ENCODE peak calls at places on chromosomes 1 and 21, in five cellular contexts. P, Y, U, C and R are unnamed samples.

GRCh38 chr21:39088831-39089380 is 94.3 kb downstream of the PSMG1 start:
- DNase-seq in C (no peak), P (peak), Y (no peak), U (no peak), R (no peak)

GRCh38 chr1:97145321-97145956 is 423.9 kb downstream of the PTBP2 start:
- DNase-seq in C (no peak), U (no peak), P (no peak), Y (no peak), R (no peak)

GRCh38 chr1:150642296-150642695 is 12.9 kb upstream of the ENSA start:
- DNase-seq in Y (no peak), U (no peak), P (no peak), C (no peak), R (no peak)

GRCh38 chr1:42146127-42146915 is 6.9 kb upstream of the GUCA2B start:
- DNase-seq in P (no peak), C (no peak), Y (no peak), U (no peak), R (no peak)

GRCh38 chr21:15301014-15301413 is 236.2 kb upstream of the NRIP1 start:
- DNase-seq in P (no peak), U (no peak), C (no peak), Y (peak), R (peak)

GRCh38 chr1:231937013-231937754 is 310.6 kb downstream of the DISC1 start:
- DNase-seq in U (peak), Y (no peak), C (no peak), P (peak), R (no peak)

GRCh38 chr1:19443321-19443720 is 42.0 kb downstream of the CAPZB start:
- DNase-seq in U (no peak), P (no peak), C (no peak), Y (no peak), R (no peak)

GRCh38 chr21:15094706-15095105 is 29.9 kb upstream of the NRIP1 start:
- DNase-seq in P (no peak), Y (no peak), C (no peak), U (no peak), R (no peak)

GRCh38 chr1:200653022-200653462 is 16.7 kb downstream of the DDX59 start:
- DNase-seq in U (no peak), C (no peak), P (no peak), Y (no peak), R (no peak)

GRCh38 chr1:1285618-1286311 is 5.5 kb downstream of the SCNN1D start:
- DNase-seq in U (no peak), Y (no peak), C (no peak), P (no peak), R (no peak)

GRCh38 chr1:224377676-224378006 is 21.0 kb downstream of the CNIH4 start:
- DNase-seq in P (peak), U (peak), Y (peak), C (no peak), R (no peak)

GRCh38 chr21:31279214-31279613 is 64.8 kb downstream of the TIAM1 start:
- DNase-seq in U (no peak), C (no peak), P (no peak), Y (no peak), R (no peak)

GRCh38 chr1:35810096-35810860 is 2.5 kb downstream of the AGO4 start:
- DNase-seq in P (peak), Y (no peak), C (no peak), U (peak), R (no peak)

GRCh38 chr1:41341756-41342562 is 19.3 kb upstream of the FOXO6 start:
- DNase-seq in U (peak), C (no peak), P (peak), Y (no peak), R (no peak)

GRCh38 chr1:215957692-215958091 is 390.6 kb downstream of the KCTD3 start:
- DNase-seq in Y (no peak), C (no peak), U (peak), P (no peak), R (no peak)

GRCh38 chr1:69513621-69514020 is 54.1 kb upstream of the LRRC7 start:
- DNase-seq in Y (no peak), C (no peak), P (peak), U (no peak), R (no peak)

GRCh38 chr1:201403359-201403758 is 4.2 kb upstream of the LAD1 start:
- DNase-seq in U (no peak), C (no peak), P (no peak), Y (no peak), R (no peak)

GRCh38 chr1:26597629-26598039 is 68.1 kb downstream of the RPS6KA1 start:
- DNase-seq in Y (peak), U (peak), C (peak), P (peak), R (peak)

GRCh38 chr1:91325456-91325855 is 79.2 kb downstream of the HFM1 start:
- DNase-seq in P (no peak), C (no peak), Y (no peak), U (no peak), R (no peak)

GRCh38 chr1:16224472-16224871 is 12.0 kb upstream of the ARHGEF19 start:
- DNase-seq in C (no peak), P (no peak), U (no peak), Y (no peak), R (no peak)

GRCh38 chr1:62407398-62408009 is 29.3 kb upstream of the USP1 start:
- DNase-seq in P (peak), Y (peak), U (peak), C (peak), R (peak)

GRCh38 chr1:27353166-27353565 is 11.3 kb downstream of the SYTL1 start:
- DNase-seq in P (no peak), U (no peak), Y (no peak), C (no peak), R (no peak)

GRCh38 chr1:2596530-2597333 is 10.2 kb downstream of the PRXL2B start:
- DNase-seq in U (no peak), P (no peak), Y (no peak), C (no peak), R (no peak)

GRCh38 chr1:29629401-29629800 is 393.1 kb downstream of the PTPRU start:
- DNase-seq in P (no peak), Y (no peak), U (no peak), C (no peak), R (no peak)

GRCh38 chr1:22751124-22751531 is 40.5 kb downstream of the EPHB2 start:
- DNase-seq in C (no peak), Y (no peak), P (peak), U (no peak), R (peak)

GRCh38 chr21:27525780-27526179 is 558.9 kb upstream of the ADAMTS5 start:
- DNase-seq in P (no peak), U (no peak), C (no peak), Y (no peak), R (no peak)

GRCh38 chr1:218380125-218380977 is 35.2 kb downstream of the TGFB2 start:
- DNase-seq in Y (no peak), C (no peak), U (peak), P (peak), R (no peak)

GRCh38 chr21:36330904-36331303 is 10.9 kb downstream of the MORC3 start:
- DNase-seq in U (peak), Y (peak), P (peak), C (peak), R (peak)

GRCh38 chr1:34590211-34590623 is 164.6 kb upstream of the GJB5 start:
- DNase-seq in Y (no peak), C (peak), U (peak), P (peak), R (peak)

GRCh38 chr1:94067196-94067595 is 53.8 kb downstream of the ABCA4 start:
- DNase-seq in C (no peak), U (no peak), P (peak), Y (no peak), R (no peak)

GRCh38 chr21:35203093-35204021 is 154.3 kb upstream of the RUNX1 start:
- DNase-seq in Y (no peak), P (peak), U (peak), C (no peak), R (no peak)

GRCh38 chr1:223848536-223848935 is 2.8 kb upstream of the TP53BP2 start:
- DNase-seq in Y (no peak), U (no peak), C (no peak), P (no peak), R (no peak)

GRCh38 chr1:200641175-200641489 is 20.6 kb upstream of the KIF14 start:
- DNase-seq in P (peak), U (no peak), C (no peak), Y (no peak), R (no peak)

GRCh38 chr1:3652538-3653285 is 396 bp downstream of the TP73 start:
- DNase-seq in U (no peak), Y (no peak), P (no peak), C (peak), R (peak)

GRCh38 chr1:2322065-2322571 is 69.2 kb downstream of the MORN1 start:
- DNase-seq in Y (no peak), U (peak), C (no peak), P (no peak), R (peak)

GRCh38 chr1:151047925-151048644 is 534 bp downstream of the C1orf56 start:
- DNase-seq in P (peak), C (no peak), Y (peak), U (peak), R (peak)

GRCh38 chr1:48530727-48531351 is 58.8 kb upstream of the SPATA6 start:
- DNase-seq in C (peak), P (peak), U (peak), Y (peak), R (peak)

GRCh38 chr1:64246294-64246917 is 43.0 kb downstream of the UBE2U start:
- DNase-seq in U (peak), P (peak), C (no peak), Y (peak), R (peak)

GRCh38 chr1:227897704-227898438 is 49.9 kb downstream of the WNT9A start:
- DNase-seq in C (no peak), P (no peak), U (no peak), Y (no peak), R (no peak)

GRCh38 chr1:225467193-225468020 is 39.6 kb upstream of the LBR start:
- DNase-seq in U (no peak), P (no peak), Y (peak), C (no peak), R (no peak)
- TF ChIP-seq EZH2phosphoT487 in U (no peak), P (no peak), Y (no peak), C (no peak), R (no peak)

GRCh38 chr1:6961905-6962304 is 176.7 kb downstream of the CAMTA1 start:
- DNase-seq in C (no peak), Y (peak), P (no peak), U (no peak), R (peak)

GRCh38 chr1:6965062-6965913 is 180.0 kb downstream of the CAMTA1 start:
- DNase-seq in P (peak), Y (no peak), C (no peak), U (no peak), R (no peak)

GRCh38 chr1:6961289-6961688 is 176.0 kb downstream of the CAMTA1 start:
- DNase-seq in Y (no peak), P (no peak), C (no peak), U (no peak), R (no peak)

GRCh38 chr1:6962390-6962955 is 177.2 kb downstream of the CAMTA1 start:
- DNase-seq in C (peak), Y (peak), P (no peak), U (peak), R (peak)

GRCh38 chr1:6962956-6963915 is 178.0 kb downstream of the CAMTA1 start:
- DNase-seq in C (peak), Y (peak), U (peak), P (peak), R (peak)
- TF ChIP-seq CTCF in C (no peak), Y (peak), U (peak), P (no peak), R (peak)

GRCh38 chr1:205355054-205355453 is 1.7 kb downstream of the KLHDC8A start:
- DNase-seq in C (no peak), P (peak), Y (no peak), U (no peak), R (no peak)
- TF ChIP-seq EZH2phosphoT487 in C (no peak), P (no peak), Y (no peak), U (no peak), R (no peak)

GRCh38 chr1:53951697-53952096 is 5.5 kb downstream of the LRRC42 start:
- DNase-seq in U (no peak), Y (no peak), P (no peak), C (no peak), R (no peak)

GRCh38 chr1:53948291-53948690 is 2.1 kb downstream of the LRRC42 start:
- DNase-seq in P (no peak), Y (no peak), C (no peak), U (no peak), R (no peak)

GRCh38 chr1:53947172-53947835 is 1.2 kb downstream of the LRRC42 start:
- DNase-seq in Y (no peak), U (no peak), C (no peak), P (no peak), R (no peak)

GRCh38 chr1:53949651-53950050 is 3.5 kb downstream of the LRRC42 start:
- DNase-seq in C (no peak), Y (no peak), P (no peak), U (no peak), R (peak)

DNA sequence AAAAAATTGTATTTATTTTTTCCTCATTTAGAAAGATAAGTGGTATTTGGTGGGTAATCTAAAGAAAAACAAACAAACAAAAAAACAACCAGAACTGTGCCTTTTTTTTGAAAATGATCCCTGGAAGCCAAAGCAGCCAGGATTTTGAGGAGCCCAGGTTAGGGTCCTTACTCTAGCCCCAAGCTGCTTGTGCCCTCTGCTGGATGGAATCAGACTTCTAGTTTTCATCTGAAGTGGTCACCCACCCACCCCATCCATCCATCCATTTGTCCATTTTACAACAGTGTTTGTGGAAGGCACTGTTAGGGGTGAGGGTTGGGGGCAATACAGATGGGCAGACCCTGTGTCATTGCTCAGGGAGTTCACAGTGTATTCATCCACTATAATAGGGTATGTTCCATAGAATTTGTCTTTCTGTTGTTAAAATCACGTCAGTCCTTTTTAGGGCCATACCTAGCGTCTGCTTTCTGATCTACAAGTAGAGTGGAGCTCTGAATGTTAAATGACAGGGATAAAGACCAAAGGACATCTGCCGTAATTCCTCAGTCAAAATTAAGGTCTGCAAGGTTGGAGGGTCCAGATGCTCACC is 3.0 kb downstream of the LRRC42 start:
- DNase-seq in Y (peak), P (peak), C (no peak), U (peak), R (peak)
- TF ChIP-seq CTCF in Y (peak), P (peak), C (peak), U (peak), R (peak)

DNA sequence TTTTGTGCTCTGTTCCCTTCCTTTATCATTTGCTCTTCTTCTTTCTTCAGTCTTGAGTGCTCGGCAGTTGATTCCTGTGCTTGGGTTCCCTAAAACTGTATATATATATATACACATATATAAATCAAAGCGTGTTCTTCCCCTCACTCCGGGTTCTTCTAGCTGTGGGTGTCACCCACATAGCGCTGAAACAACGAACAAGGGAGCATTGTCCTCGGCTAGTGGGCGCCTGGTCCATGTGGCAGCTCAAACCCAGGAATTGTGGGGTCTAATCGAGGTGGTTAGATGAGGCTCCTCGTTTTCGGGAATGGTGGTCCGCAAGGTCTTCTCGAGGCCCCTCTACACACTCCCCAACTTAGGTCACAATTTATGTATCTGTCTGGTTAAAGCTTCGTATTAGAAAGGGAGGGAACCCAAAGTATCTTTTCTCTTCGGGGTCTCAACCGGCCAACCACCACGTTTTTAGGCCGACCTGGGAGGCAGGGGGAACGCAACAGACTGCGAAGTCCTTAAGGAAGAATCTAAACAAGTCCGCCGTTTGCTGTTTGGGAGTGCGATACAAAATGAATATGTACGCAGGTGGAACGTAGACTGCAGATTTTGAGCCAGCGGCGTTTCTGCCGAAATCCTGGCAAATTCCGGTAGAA is 504 bp upstream of the SDHC start:
- DNase-seq in P (no peak), Y (no peak), C (no peak), U (no peak), R (no peak)
- TF ChIP-seq EZH2phosphoT487 in P (no peak), Y (no peak), C (no peak), U (no peak), R (no peak)

DNA sequence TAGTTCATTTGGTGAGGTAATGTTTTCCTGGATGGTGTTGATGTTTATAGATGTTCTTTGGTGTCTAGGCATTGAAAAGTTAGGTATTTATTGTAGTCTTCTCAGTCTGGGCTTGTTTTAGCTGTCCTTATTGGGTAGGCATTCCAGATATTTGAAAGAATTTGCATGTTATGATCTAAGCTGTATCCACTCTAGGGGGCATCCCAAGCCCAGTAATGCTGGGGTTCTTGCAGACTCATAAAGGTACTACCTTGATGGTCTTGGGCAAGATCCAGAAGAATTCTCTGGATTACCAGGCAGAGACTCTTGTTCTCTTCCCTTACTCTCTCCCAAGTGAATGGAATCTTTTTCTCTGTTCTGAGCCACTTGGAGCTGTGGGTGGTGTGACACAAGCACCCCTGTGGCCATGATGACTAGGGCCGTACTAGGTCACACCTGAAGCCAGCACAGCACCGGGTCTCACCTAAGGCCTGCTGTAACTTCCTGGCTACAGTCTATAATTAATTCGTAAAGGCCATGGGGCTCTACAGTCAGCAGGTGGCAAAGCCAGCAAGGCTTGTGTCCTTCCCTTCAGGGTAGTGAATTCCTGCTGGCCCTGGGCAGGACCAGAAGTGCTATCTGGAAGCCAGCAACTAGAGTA is 74.8 kb upstream of the PDE4B start:
- DNase-seq in C (peak), Y (no peak), U (no peak), P (peak), R (peak)
- TF ChIP-seq CTCF in C (peak), Y (no peak), U (peak), P (peak), R (peak)

DNA sequence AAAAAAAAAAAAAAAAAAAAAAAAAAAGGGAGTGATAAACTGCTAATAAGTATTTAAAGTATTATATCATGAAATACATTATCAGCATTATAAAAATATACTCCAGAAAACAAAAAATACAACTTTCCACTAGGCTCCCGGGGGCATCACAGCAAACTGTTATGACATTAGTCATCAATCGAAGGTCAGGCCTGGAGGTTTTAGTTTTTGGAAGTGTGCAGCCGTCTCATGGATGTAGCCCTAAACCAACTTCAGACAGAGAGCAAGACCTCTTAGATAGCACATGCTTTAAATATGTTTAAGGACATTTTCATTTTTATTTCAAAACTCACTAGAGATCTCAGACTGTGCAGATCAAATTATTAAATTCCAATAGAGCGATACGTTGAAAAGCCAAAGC is 106.3 kb downstream of the RERE start:
- DNase-seq in C (no peak), Y (no peak), U (no peak), P (no peak), R (no peak)
- TF ChIP-seq EZH2phosphoT487 in C (no peak), Y (no peak), U (no peak), P (no peak), R (no peak)

GRCh38 chr21:45541221-45542039 is 810 bp downstream of the SLC19A1 start:
- DNase-seq in C (peak), U (peak), P (peak), Y (peak), R (peak)

GRCh38 chr21:45543710-45544448 is 1.6 kb upstream of the SLC19A1 start:
- DNase-seq in P (no peak), Y (no peak), C (no peak), U (no peak), R (no peak)

GRCh38 chr21:45543371-45543709 is 1.1 kb upstream of the SLC19A1 start:
- DNase-seq in C (no peak), U (no peak), Y (no peak), P (no peak), R (no peak)

GRCh38 chr21:45542667-45543370 is 579 bp upstream of the SLC19A1 start:
- DNase-seq in C (no peak), Y (no peak), U (no peak), P (no peak), R (peak)

GRCh38 chr21:45542242-45542666 is at the start of gene SLC19A1:
- DNase-seq in P (peak), C (no peak), Y (peak), U (peak), R (peak)
- TF ChIP-seq CTCF in P (no peak), C (peak), Y (no peak), U (peak), R (no peak)